ENCODE peak calls at places on chromosomes 13 and 19, in nine cellular contexts. One of them, this sample, is unnamed. For H3K27me3, the result is how much of the 10 kb centered on the place peaks cover.

GRCh38 chr13:44470623-44471562 is 97.3 kb downstream of the SERP2 start:
- DNase-seq in colonic mucosa: no peak
- DNase-seq in neural progenitor cell: peak
- DNase-seq in thoracic aorta: no peak
- DNase-seq in mammary epithelial cell: no peak
- DNase-seq in HAP-1: no peak
- DNase-seq in AG04450: no peak
- DNase-seq in adipocyte: peak
- DNase-seq in trophoblast cell: peak
- DNase-seq in this sample: no peak

GRCh38 chr13:41917641-41918040 is 43.3 kb downstream of the VWA8 start:
- DNase-seq in colonic mucosa: no peak
- DNase-seq in neural progenitor cell: no peak
- DNase-seq in thoracic aorta: no peak
- DNase-seq in mammary epithelial cell: peak
- DNase-seq in HAP-1: no peak
- DNase-seq in AG04450: peak
- DNase-seq in adipocyte: peak
- DNase-seq in trophoblast cell: no peak
- DNase-seq in this sample: no peak

GRCh38 chr19:5485286-5485636 is 30.0 kb downstream of the ZNRF4 start:
- DNase-seq in colonic mucosa: no peak
- DNase-seq in neural progenitor cell: no peak
- DNase-seq in thoracic aorta: no peak
- DNase-seq in mammary epithelial cell: no peak
- DNase-seq in HAP-1: no peak
- DNase-seq in AG04450: no peak
- DNase-seq in adipocyte: no peak
- DNase-seq in trophoblast cell: no peak
- DNase-seq in this sample: no peak

GRCh38 chr13:25135896-25136295 is 36.2 kb downstream of the AMER2 start:
- DNase-seq in colonic mucosa: no peak
- DNase-seq in neural progenitor cell: no peak
- DNase-seq in thoracic aorta: no peak
- DNase-seq in mammary epithelial cell: no peak
- DNase-seq in HAP-1: no peak
- DNase-seq in AG04450: no peak
- DNase-seq in adipocyte: no peak
- DNase-seq in trophoblast cell: no peak
- DNase-seq in this sample: no peak

GRCh38 chr13:50617134-50617721 is 226.3 kb downstream of the DLEU7 start:
- DNase-seq in colonic mucosa: peak
- DNase-seq in neural progenitor cell: no peak
- DNase-seq in thoracic aorta: no peak
- DNase-seq in mammary epithelial cell: peak
- DNase-seq in HAP-1: no peak
- DNase-seq in AG04450: no peak
- DNase-seq in adipocyte: peak
- DNase-seq in trophoblast cell: no peak
- DNase-seq in this sample: no peak

GRCh38 chr13:25948910-25949309 is 102.9 kb downstream of the SHISA2 start:
- DNase-seq in colonic mucosa: no peak
- DNase-seq in neural progenitor cell: no peak
- DNase-seq in thoracic aorta: no peak
- DNase-seq in mammary epithelial cell: peak
- DNase-seq in HAP-1: no peak
- DNase-seq in AG04450: no peak
- DNase-seq in adipocyte: no peak
- DNase-seq in trophoblast cell: no peak
- DNase-seq in this sample: no peak

GRCh38 chr19:41999071-41999877 is 5.2 kb upstream of the ATP1A3 start:
- DNase-seq in colonic mucosa: no peak
- DNase-seq in neural progenitor cell: peak
- DNase-seq in thoracic aorta: no peak
- DNase-seq in mammary epithelial cell: no peak
- DNase-seq in HAP-1: no peak
- DNase-seq in AG04450: no peak
- DNase-seq in adipocyte: peak
- DNase-seq in trophoblast cell: peak
- DNase-seq in this sample: no peak

GRCh38 chr13:106176103-106176502 is 359.4 kb downstream of the EFNB2 start:
- DNase-seq in colonic mucosa: no peak
- DNase-seq in neural progenitor cell: no peak
- DNase-seq in thoracic aorta: no peak
- DNase-seq in mammary epithelial cell: no peak
- DNase-seq in HAP-1: no peak
- DNase-seq in AG04450: no peak
- DNase-seq in adipocyte: peak
- DNase-seq in trophoblast cell: no peak
- DNase-seq in this sample: no peak

GRCh38 chr13:76872686-76873085 is 13.5 kb downstream of the KCTD12 start:
- DNase-seq in colonic mucosa: no peak
- DNase-seq in neural progenitor cell: no peak
- DNase-seq in thoracic aorta: no peak
- DNase-seq in mammary epithelial cell: no peak
- DNase-seq in HAP-1: no peak
- DNase-seq in AG04450: no peak
- DNase-seq in adipocyte: no peak
- DNase-seq in trophoblast cell: no peak
- DNase-seq in this sample: no peak

GRCh38 chr13:93080587-93080986 is 146.0 kb upstream of the GPC6 start:
- DNase-seq in colonic mucosa: no peak
- DNase-seq in neural progenitor cell: no peak
- DNase-seq in thoracic aorta: no peak
- DNase-seq in mammary epithelial cell: peak
- DNase-seq in HAP-1: peak
- DNase-seq in AG04450: no peak
- DNase-seq in adipocyte: peak
- DNase-seq in trophoblast cell: no peak
- DNase-seq in this sample: no peak

GRCh38 chr19:38062959-38063786 is 156.2 kb downstream of the SIPA1L3 start:
- DNase-seq in colonic mucosa: no peak
- DNase-seq in neural progenitor cell: peak
- DNase-seq in thoracic aorta: no peak
- DNase-seq in mammary epithelial cell: no peak
- DNase-seq in HAP-1: no peak
- DNase-seq in AG04450: no peak
- DNase-seq in adipocyte: no peak
- DNase-seq in trophoblast cell: no peak
- DNase-seq in this sample: no peak

GRCh38 chr13:40485611-40486517 is 180.6 kb downstream of the FOXO1 start:
- DNase-seq in colonic mucosa: no peak
- DNase-seq in neural progenitor cell: peak
- DNase-seq in thoracic aorta: no peak
- DNase-seq in mammary epithelial cell: no peak
- DNase-seq in HAP-1: peak
- DNase-seq in AG04450: no peak
- DNase-seq in adipocyte: no peak
- DNase-seq in trophoblast cell: no peak
- DNase-seq in this sample: peak

GRCh38 chr13:109096101-109096500 is 466.7 kb downstream of the MYO16 start:
- DNase-seq in colonic mucosa: no peak
- DNase-seq in neural progenitor cell: no peak
- DNase-seq in thoracic aorta: no peak
- DNase-seq in mammary epithelial cell: no peak
- DNase-seq in HAP-1: no peak
- DNase-seq in AG04450: no peak
- DNase-seq in adipocyte: no peak
- DNase-seq in trophoblast cell: no peak
- DNase-seq in this sample: no peak

GRCh38 chr19:46391296-46392251 is 21.8 kb downstream of the CCDC8 start:
- DNase-seq in colonic mucosa: no peak
- DNase-seq in neural progenitor cell: no peak
- DNase-seq in thoracic aorta: no peak
- DNase-seq in mammary epithelial cell: no peak
- DNase-seq in HAP-1: no peak
- DNase-seq in AG04450: no peak
- DNase-seq in adipocyte: no peak
- DNase-seq in trophoblast cell: no peak
- DNase-seq in this sample: no peak

GRCh38 chr13:40564342-40564997 is 102.0 kb downstream of the FOXO1 start:
- DNase-seq in colonic mucosa: no peak
- DNase-seq in neural progenitor cell: no peak
- DNase-seq in thoracic aorta: no peak
- DNase-seq in mammary epithelial cell: no peak
- DNase-seq in HAP-1: no peak
- DNase-seq in AG04450: no peak
- DNase-seq in adipocyte: no peak
- DNase-seq in trophoblast cell: peak
- DNase-seq in this sample: no peak

GRCh38 chr13:44565881-44566280 is 10.2 kb downstream of the TSC22D1 start:
- DNase-seq in colonic mucosa: no peak
- DNase-seq in neural progenitor cell: no peak
- DNase-seq in thoracic aorta: no peak
- DNase-seq in mammary epithelial cell: no peak
- DNase-seq in HAP-1: no peak
- DNase-seq in AG04450: no peak
- DNase-seq in adipocyte: no peak
- DNase-seq in trophoblast cell: peak
- DNase-seq in this sample: no peak

GRCh38 chr19:49136771-49137171 is 17.4 kb downstream of the PPFIA3 start:
- DNase-seq in colonic mucosa: peak
- DNase-seq in neural progenitor cell: no peak
- DNase-seq in thoracic aorta: no peak
- DNase-seq in mammary epithelial cell: no peak
- DNase-seq in HAP-1: no peak
- DNase-seq in AG04450: no peak
- DNase-seq in adipocyte: no peak
- DNase-seq in trophoblast cell: peak
- DNase-seq in this sample: no peak

DNA sequence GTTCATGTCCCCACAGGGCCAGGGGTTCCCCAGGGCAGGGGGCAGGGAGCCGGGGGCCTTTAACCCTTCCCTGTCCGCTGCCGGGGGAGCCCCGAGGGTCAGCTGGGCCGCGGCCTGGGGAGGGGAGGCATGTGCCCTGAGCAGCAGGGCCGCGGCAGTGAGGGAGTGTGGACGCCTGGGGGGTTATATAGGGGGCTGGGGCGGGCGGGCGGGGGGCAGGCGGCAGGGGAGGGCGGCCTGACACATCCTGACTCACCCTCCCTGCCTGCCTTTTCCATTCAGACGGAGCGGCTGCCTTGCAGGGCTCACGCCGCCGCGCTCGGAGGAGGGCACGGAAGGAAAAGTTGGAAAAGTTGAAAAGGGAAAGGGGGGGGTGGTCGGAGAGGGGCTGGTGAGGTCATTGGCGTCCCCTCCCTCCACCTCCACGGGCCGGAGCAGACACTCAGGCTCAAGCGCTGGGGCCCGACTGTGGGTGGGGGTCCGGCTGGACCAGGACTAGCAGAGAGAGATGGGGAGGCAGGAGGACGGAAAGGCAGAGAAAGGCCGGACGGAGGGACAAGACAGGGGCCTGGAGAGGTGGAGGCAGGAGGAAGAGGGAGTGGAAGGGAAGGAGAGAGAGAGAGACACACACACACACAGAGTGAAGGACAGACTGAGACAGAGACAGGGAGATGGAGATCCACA is at the start of gene IL11:
- DNase-seq in colonic mucosa: no peak
- DNase-seq in neural progenitor cell: peak
- DNase-seq in thoracic aorta: no peak
- DNase-seq in mammary epithelial cell: no peak
- DNase-seq in HAP-1: no peak
- DNase-seq in AG04450: no peak
- DNase-seq in adipocyte: peak
- DNase-seq in trophoblast cell: no peak
- DNase-seq in this sample: no peak
- H3K27me3 ChIP-seq in colonic mucosa: half or more
- H3K27me3 ChIP-seq in neural progenitor cell: half or more
- H3K27me3 ChIP-seq in thoracic aorta: under half
- H3K27me3 ChIP-seq in mammary epithelial cell: under half
- H3K27me3 ChIP-seq in HAP-1: under half
- H3K27me3 ChIP-seq in AG04450: under half
- H3K27me3 ChIP-seq in adipocyte: under half
- H3K27me3 ChIP-seq in trophoblast cell: under half
- H3K27me3 ChIP-seq in this sample: half or more

GRCh38 chr13:33543631-33544030 is 258.1 kb upstream of the STARD13 start:
- DNase-seq in colonic mucosa: no peak
- DNase-seq in neural progenitor cell: peak
- DNase-seq in thoracic aorta: no peak
- DNase-seq in mammary epithelial cell: peak
- DNase-seq in HAP-1: no peak
- DNase-seq in AG04450: no peak
- DNase-seq in adipocyte: peak
- DNase-seq in trophoblast cell: no peak
- DNase-seq in this sample: no peak
- H3K4me3 ChIP-seq in colonic mucosa: no peak
- H3K4me3 ChIP-seq in neural progenitor cell: peak
- H3K4me3 ChIP-seq in thoracic aorta: peak
- H3K4me3 ChIP-seq in mammary epithelial cell: peak
- H3K4me3 ChIP-seq in HAP-1: peak
- H3K4me3 ChIP-seq in AG04450: no peak
- H3K4me3 ChIP-seq in adipocyte: peak
- H3K4me3 ChIP-seq in trophoblast cell: no peak
- H3K4me3 ChIP-seq in this sample: peak

GRCh38 chr19:50314724-50315700 is 14.2 kb downstream of the KCNC3 start:
- DNase-seq in colonic mucosa: no peak
- DNase-seq in neural progenitor cell: peak
- DNase-seq in thoracic aorta: no peak
- DNase-seq in mammary epithelial cell: no peak
- DNase-seq in HAP-1: no peak
- DNase-seq in AG04450: no peak
- DNase-seq in adipocyte: no peak
- DNase-seq in trophoblast cell: no peak
- DNase-seq in this sample: no peak
- H3K27me3 ChIP-seq in colonic mucosa: under half
- H3K27me3 ChIP-seq in neural progenitor cell: half or more
- H3K27me3 ChIP-seq in thoracic aorta: under half
- H3K27me3 ChIP-seq in mammary epithelial cell: under half
- H3K27me3 ChIP-seq in HAP-1: half or more
- H3K27me3 ChIP-seq in AG04450: under half
- H3K27me3 ChIP-seq in adipocyte: under half
- H3K27me3 ChIP-seq in trophoblast cell: under half
- H3K27me3 ChIP-seq in this sample: half or more

DNA sequence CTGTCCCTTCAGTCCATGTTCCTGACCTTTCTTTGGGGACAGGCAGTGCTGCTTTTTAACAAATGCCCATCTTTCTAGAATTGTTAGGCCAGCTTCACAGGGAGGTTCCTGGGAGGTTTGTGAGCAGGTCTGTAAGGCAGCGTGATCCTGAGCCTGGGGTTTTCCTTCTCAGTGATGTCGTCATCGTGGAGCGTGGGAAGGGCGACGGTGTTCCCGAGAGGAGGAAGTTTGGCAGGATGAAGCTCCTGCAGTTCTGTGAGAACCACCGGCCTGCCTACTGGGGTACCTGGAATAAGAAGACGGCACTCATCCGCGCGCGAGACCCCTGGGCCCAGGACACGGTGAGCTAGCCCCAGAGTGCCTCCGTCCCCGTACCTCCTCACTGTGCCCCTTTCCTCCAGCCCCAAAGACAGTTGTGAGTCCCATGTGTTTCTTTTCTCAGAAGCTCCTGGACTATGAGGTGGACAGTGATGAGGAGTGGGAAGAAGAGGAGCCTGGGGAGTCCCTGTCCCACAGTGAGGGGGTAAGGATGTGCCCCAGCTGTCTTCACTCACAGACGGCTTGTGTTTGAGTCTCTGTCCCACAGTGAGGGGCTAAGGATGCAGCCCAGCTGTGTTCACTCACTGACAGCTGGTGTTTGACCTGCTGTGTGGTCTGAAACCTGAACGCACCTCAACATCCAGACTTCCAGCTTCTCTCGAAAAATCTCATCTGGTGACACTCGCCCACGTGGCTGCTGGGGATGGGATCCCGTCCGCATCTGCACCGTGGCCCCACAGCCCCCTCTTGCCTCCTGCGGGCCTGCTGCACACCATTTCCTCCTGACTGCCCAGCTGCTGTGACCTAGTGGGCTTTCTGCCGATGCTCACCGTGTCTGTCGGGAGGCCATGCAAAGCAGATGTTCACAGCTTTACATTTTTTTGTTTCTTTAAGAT is 27.1 kb downstream of the CHAF1A start:
- DNase-seq in colonic mucosa: no peak
- DNase-seq in neural progenitor cell: no peak
- DNase-seq in thoracic aorta: no peak
- DNase-seq in mammary epithelial cell: no peak
- DNase-seq in HAP-1: no peak
- DNase-seq in AG04450: peak
- DNase-seq in adipocyte: no peak
- DNase-seq in trophoblast cell: no peak
- DNase-seq in this sample: no peak
- H3K4me3 ChIP-seq in colonic mucosa: no peak
- H3K4me3 ChIP-seq in neural progenitor cell: no peak
- H3K4me3 ChIP-seq in thoracic aorta: no peak
- H3K4me3 ChIP-seq in mammary epithelial cell: no peak
- H3K4me3 ChIP-seq in HAP-1: no peak
- H3K4me3 ChIP-seq in AG04450: no peak
- H3K4me3 ChIP-seq in adipocyte: no peak
- H3K4me3 ChIP-seq in trophoblast cell: no peak
- H3K4me3 ChIP-seq in this sample: no peak